ENCODE peak calls at places on chromosome 4, in four cellular contexts. M, R, U and F are unnamed samples.

GRCh38 chr4:43374352-43374751 is 481.8 kb downstream of the GRXCR1 start:
- DNase-seq in R (no peak), U (no peak), M (no peak), F (no peak)

GRCh38 chr4:52201705-52202104 is 150.6 kb downstream of the SPATA18 start:
- DNase-seq in M (no peak), R (no peak), U (no peak), F (no peak)

GRCh38 chr4:124910327-124910726 is 197.8 kb upstream of the ANKRD50 start:
- DNase-seq in R (no peak), M (no peak), U (no peak), F (no peak)

GRCh38 chr4:85783483-85783882 is 308.5 kb downstream of the ARHGAP24 start:
- DNase-seq in M (peak), U (no peak), R (peak), F (peak)

GRCh38 chr4:153466637-153467153 is 535 bp downstream of the TMEM131L start:
- DNase-seq in R (no peak), U (no peak), M (no peak), F (no peak)

GRCh38 chr4:92433272-92433758 is 129.5 kb downstream of the GRID2 start:
- DNase-seq in U (no peak), M (no peak), R (no peak), F (no peak)

GRCh38 chr4:60201052-60201673 is 999.0 kb upstream of the ADGRL3 start:
- DNase-seq in M (peak), U (peak), R (peak), F (peak)

GRCh38 chr4:132504438-132504837 is 644.7 kb upstream of the PCDH10 start:
- DNase-seq in U (no peak), M (no peak), R (no peak), F (no peak)

GRCh38 chr4:126051709-126052424 is 737.1 kb downstream of the FAT4 start:
- DNase-seq in U (no peak), R (no peak), M (peak), F (peak)

GRCh38 chr4:39548425-39549067 is 21.3 kb upstream of the UGDH start:
- DNase-seq in M (peak), U (no peak), R (no peak), F (peak)

GRCh38 chr4:82372874-82373815 is 646 bp downstream of the HNRNPD start:
- DNase-seq in U (peak), M (peak), R (peak), F (peak)

GRCh38 chr4:135122457-135122856 is 920.9 kb upstream of the PABPC4L start:
- DNase-seq in M (no peak), R (no peak), U (no peak), F (no peak)

GRCh38 chr4:140666889-140667614 is 89.1 kb downstream of the TBC1D9 start:
- DNase-seq in U (peak), R (peak), M (no peak), F (no peak)

GRCh38 chr4:142645478-142646108 is 200.5 kb downstream of the INPP4B start:
- DNase-seq in R (peak), M (peak), U (no peak), F (no peak)

GRCh38 chr4:121448231-121448630 is 67.4 kb upstream of the QRFPR start:
- DNase-seq in R (no peak), U (no peak), M (no peak), F (no peak)

GRCh38 chr4:37429906-37430305 is 185.4 kb downstream of the NWD2 start:
- DNase-seq in R (no peak), M (no peak), U (no peak), F (no peak)

GRCh38 chr4:84582988-84583870 is at the start of gene CDS1:
- DNase-seq in M (no peak), R (peak), U (peak), F (no peak)

GRCh38 chr4:8473920-8474590 is 33.5 kb downstream of the TRMT44 start:
- DNase-seq in M (no peak), U (no peak), R (no peak), F (peak)

GRCh38 chr4:55143858-55144257 is 18.5 kb upstream of the KDR start:
- DNase-seq in R (no peak), U (no peak), M (no peak), F (no peak)

GRCh38 chr4:106315476-106315967 is 487 bp downstream of the TBCK start:
- DNase-seq in M (peak), R (no peak), U (no peak), F (peak)

GRCh38 chr4:106315968-106316772 is at the start of the genes AIMP1 and TBCK:
- DNase-seq in U (peak), M (peak), R (peak), F (peak)

GRCh38 chr4:106318511-106318910 is 2.2 kb downstream of the AIMP1 start:
- DNase-seq in R (no peak), U (no peak), M (no peak), F (no peak)

GRCh38 chr4:106316773-106317409 is 541 bp downstream of the AIMP1 start:
- DNase-seq in U (no peak), M (peak), R (peak), F (no peak)

DNA sequence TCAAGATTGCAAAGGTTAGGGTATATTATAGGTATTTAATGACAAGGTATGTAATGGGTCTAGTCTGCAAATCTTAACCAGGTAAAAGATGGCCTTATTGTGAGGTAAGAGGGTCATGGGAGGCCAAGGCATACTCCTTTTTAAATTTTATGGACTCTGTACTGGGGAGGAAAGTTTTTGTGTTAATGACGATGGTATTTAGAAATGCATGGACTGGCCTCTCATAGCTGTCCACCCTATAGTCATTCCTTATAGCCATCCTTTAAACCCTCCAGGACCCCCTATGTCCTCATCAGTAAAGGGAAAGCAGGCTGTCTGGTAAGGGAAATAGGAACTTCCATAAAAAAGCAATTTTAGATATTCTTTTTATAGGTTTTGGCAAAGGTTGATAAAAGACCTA is 1.5 kb downstream of the AIMP1 start:
- DNase-seq in M (no peak), U (no peak), R (no peak), F (no peak)
- H3K4me3 ChIP-seq in M (no peak), U (no peak), R (peak), F (no peak)

GRCh38 chr4:6470502-6471302 is 1.7 kb downstream of the PPP2R2C start:
- DNase-seq in M (peak), R (no peak), U (peak), F (peak)
- H3K4me3 ChIP-seq in M (peak), R (no peak), U (no peak), F (peak)

GRCh38 chr4:4856071-4857000 is 3.1 kb upstream of the MSX1 start:
- DNase-seq in U (no peak), R (no peak), M (no peak), F (no peak)
- H3K4me3 ChIP-seq in U (no peak), R (peak), M (peak), F (peak)

GRCh38 chr4:7206856-7207567 is 14.7 kb downstream of the SORCS2 start:
- DNase-seq in U (peak), R (no peak), M (peak), F (peak)
- H3K4me3 ChIP-seq in U (no peak), R (no peak), M (no peak), F (no peak)

GRCh38 chr4:24582235-24582863 is 2.0 kb downstream of the DHX15 start:
- DNase-seq in U (no peak), R (no peak), M (no peak), F (no peak)
- H3K4me3 ChIP-seq in U (no peak), R (peak), M (peak), F (peak)

GRCh38 chr4:123405212-123405856 is 8.7 kb downstream of the SPRY1 start:
- DNase-seq in M (peak), R (no peak), U (no peak), F (no peak)

GRCh38 chr4:123399638-123400358 is 3.2 kb downstream of the SPRY1 start:
- DNase-seq in M (peak), U (no peak), R (peak), F (peak)

GRCh38 chr4:123406862-123407261 is 10.3 kb downstream of the SPRY1 start:
- DNase-seq in U (no peak), R (no peak), M (peak), F (no peak)

GRCh38 chr4:123401466-123402175 is 5.0 kb downstream of the SPRY1 start:
- DNase-seq in U (no peak), M (peak), R (no peak), F (no peak)

DNA sequence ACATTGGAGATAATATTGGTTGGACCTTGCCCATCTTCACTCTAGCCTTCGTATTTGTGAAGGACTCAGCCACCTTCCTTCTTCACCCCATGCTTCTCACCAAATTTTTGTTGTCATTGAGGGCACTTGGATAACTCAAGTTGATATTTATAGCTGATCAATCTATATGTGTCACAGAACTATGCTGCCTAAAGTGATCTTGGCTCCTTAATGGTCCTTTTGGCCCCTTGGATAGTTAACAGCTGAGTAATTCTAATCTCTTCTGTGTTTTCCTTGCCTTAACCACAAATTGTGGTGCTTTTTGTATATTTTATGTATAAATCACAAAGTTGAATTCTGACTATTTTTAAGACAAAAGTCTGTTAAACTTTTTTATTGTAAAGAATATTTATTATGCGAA is 6.6 kb downstream of the SPRY1 start:
- DNase-seq in R (no peak), U (no peak), M (peak), F (no peak)
- H3K4me3 ChIP-seq in R (no peak), U (no peak), M (peak), F (no peak)

DNA sequence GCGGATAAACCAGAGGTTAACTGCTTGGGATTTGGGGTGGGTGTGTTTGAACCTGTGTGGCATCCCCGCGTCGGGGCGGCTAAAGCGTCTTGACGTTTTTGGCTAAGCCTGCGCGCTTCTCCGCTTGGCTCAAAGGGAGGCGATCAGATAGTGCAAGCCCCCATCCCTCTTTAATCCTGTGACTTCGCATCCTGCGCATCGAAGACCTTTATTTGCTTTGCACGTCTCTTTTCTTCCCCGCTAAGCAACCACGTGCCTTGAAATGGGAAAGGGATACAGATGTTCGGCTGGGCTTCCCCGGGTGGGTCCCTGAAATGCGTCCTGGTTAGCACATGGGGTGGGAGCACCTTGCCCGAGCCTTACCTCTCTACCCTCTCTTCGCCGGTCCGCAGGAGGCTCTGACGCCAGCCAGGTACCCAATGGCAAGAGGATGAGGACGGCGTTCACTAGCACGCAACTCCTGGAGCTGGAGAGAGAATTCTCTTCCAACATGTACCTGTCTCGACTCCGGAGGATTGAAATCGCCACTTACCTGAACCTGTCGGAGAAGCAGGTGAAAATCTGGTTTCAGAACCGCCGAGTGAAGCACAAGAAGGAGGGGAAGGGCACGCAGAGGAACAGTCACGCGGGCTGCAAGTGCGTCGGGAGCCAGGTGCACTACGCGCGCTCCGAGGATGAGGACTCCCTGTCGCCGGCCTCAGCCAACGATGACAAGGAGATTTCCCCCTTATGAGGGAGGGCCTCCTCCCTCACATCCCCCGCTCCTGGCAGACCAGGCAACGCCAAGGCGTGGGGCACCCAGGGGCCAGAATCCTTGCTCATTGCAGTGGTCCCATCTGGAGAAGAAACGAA is 1.5 kb downstream of the GSX2 start:
- DNase-seq in U (no peak), R (no peak), M (no peak), F (no peak)
- H3K4me3 ChIP-seq in U (no peak), R (no peak), M (no peak), F (peak)

GRCh38 chr4:167233523-167234387 is 539 bp downstream of the SPOCK3 start:
- DNase-seq in M (peak), R (peak), U (peak), F (no peak)

GRCh38 chr4:167234388-167234881 is at the start of gene SPOCK3:
- DNase-seq in M (peak), R (peak), U (peak), F (peak)

GRCh38 chr4:167238226-167238625 is 3.9 kb upstream of the SPOCK3 start:
- DNase-seq in U (no peak), R (no peak), M (no peak), F (no peak)

GRCh38 chr4:167230744-167231143 is 3.5 kb downstream of the SPOCK3 start:
- DNase-seq in U (no peak), R (no peak), M (no peak), F (no peak)

GRCh38 chr4:167232805-167233522 is 1.3 kb downstream of the SPOCK3 start:
- DNase-seq in M (no peak), R (no peak), U (no peak), F (no peak)
- H3K4me3 ChIP-seq in M (no peak), R (no peak), U (no peak), F (no peak)

GRCh38 chr4:185119927-185120630 is 23.0 kb upstream of the SLC25A4 start:
- DNase-seq in R (peak), U (no peak), M (no peak), F (no peak)

GRCh38 chr4:185112104-185112503 is 31.0 kb upstream of the SLC25A4 start:
- DNase-seq in U (no peak), R (no peak), M (peak), F (peak)

GRCh38 chr4:185117300-185117934 is 25.6 kb upstream of the SLC25A4 start:
- DNase-seq in M (no peak), R (no peak), U (no peak), F (no peak)

GRCh38 chr4:185113340-185113739 is 29.7 kb upstream of the SLC25A4 start:
- DNase-seq in M (peak), R (no peak), U (no peak), F (peak)

GRCh38 chr4:185115827-185116232 is 27.2 kb upstream of the SLC25A4 start:
- DNase-seq in R (no peak), U (peak), M (peak), F (peak)
- H3K4me3 ChIP-seq in R (no peak), U (no peak), M (no peak), F (no peak)